ENCODE peak calls at places on chromosomes 3 and 15, in five cellular contexts. One of them, this sample, is unnamed.

GRCh38 chr15:100635406-100636071 is 33.1 kb downstream of the ASB7 start:
- DNase-seq in astrocyte of the spinal cord: no peak
- DNase-seq in NCI-H1417 treated with DMSO at 0.1 percent for 48 hours: no peak
- DNase-seq in Right ventricle myocardium superior: no peak
- DNase-seq in activated CD8-positive, alpha-beta memory T cell treated with anti-CD3 and anti-CD28 coated beads for 1 hour: no peak
- DNase-seq in this sample: no peak

GRCh38 chr3:14524311-14524711 is 15.8 kb downstream of the GRIP2 start:
- DNase-seq in NCI-H1417 treated with DMSO at 0.1 percent for 48 hours: no peak
- DNase-seq in activated CD8-positive, alpha-beta memory T cell treated with anti-CD3 and anti-CD28 coated beads for 1 hour: no peak
- DNase-seq in Right ventricle myocardium superior: peak; percentile 71
- DNase-seq in astrocyte of the spinal cord: no peak
- DNase-seq in this sample: no peak

GRCh38 chr3:23455775-23456174 is 252.6 kb downstream of the UBE2E2 start:
- DNase-seq in activated CD8-positive, alpha-beta memory T cell treated with anti-CD3 and anti-CD28 coated beads for 1 hour: no peak
- DNase-seq in astrocyte of the spinal cord: peak; percentile 63
- DNase-seq in Right ventricle myocardium superior: no peak
- DNase-seq in NCI-H1417 treated with DMSO at 0.1 percent for 48 hours: no peak
- DNase-seq in this sample: no peak

GRCh38 chr3:15633766-15634588 is 32.4 kb downstream of the BTD start:
- DNase-seq in Right ventricle myocardium superior: no peak
- DNase-seq in NCI-H1417 treated with DMSO at 0.1 percent for 48 hours: no peak
- DNase-seq in astrocyte of the spinal cord: peak; percentile 43
- DNase-seq in activated CD8-positive, alpha-beta memory T cell treated with anti-CD3 and anti-CD28 coated beads for 1 hour: no peak
- DNase-seq in this sample: no peak

GRCh38 chr3:59908700-59909099 is 858.9 kb upstream of the CFAP20DC start:
- DNase-seq in astrocyte of the spinal cord: peak; percentile 1
- DNase-seq in activated CD8-positive, alpha-beta memory T cell treated with anti-CD3 and anti-CD28 coated beads for 1 hour: no peak
- DNase-seq in Right ventricle myocardium superior: no peak
- DNase-seq in NCI-H1417 treated with DMSO at 0.1 percent for 48 hours: no peak
- DNase-seq in this sample: no peak

GRCh38 chr15:28115871-28116270 is 16.8 kb upstream of the OCA2 start:
- DNase-seq in astrocyte of the spinal cord: no peak
- DNase-seq in NCI-H1417 treated with DMSO at 0.1 percent for 48 hours: no peak
- DNase-seq in activated CD8-positive, alpha-beta memory T cell treated with anti-CD3 and anti-CD28 coated beads for 1 hour: no peak
- DNase-seq in Right ventricle myocardium superior: no peak
- DNase-seq in this sample: no peak

GRCh38 chr15:46471096-46471495 is 836.3 kb downstream of the SQOR start:
- DNase-seq in Right ventricle myocardium superior: no peak
- DNase-seq in NCI-H1417 treated with DMSO at 0.1 percent for 48 hours: no peak
- DNase-seq in astrocyte of the spinal cord: no peak
- DNase-seq in activated CD8-positive, alpha-beta memory T cell treated with anti-CD3 and anti-CD28 coated beads for 1 hour: no peak
- DNase-seq in this sample: no peak

GRCh38 chr15:73709671-73710070 is 25.5 kb downstream of the CD276 start:
- DNase-seq in NCI-H1417 treated with DMSO at 0.1 percent for 48 hours: no peak
- DNase-seq in Right ventricle myocardium superior: no peak
- DNase-seq in activated CD8-positive, alpha-beta memory T cell treated with anti-CD3 and anti-CD28 coated beads for 1 hour: no peak
- DNase-seq in astrocyte of the spinal cord: no peak
- DNase-seq in this sample: no peak

GRCh38 chr3:48422691-48423090 is 7.2 kb downstream of the PLXNB1 start:
- DNase-seq in activated CD8-positive, alpha-beta memory T cell treated with anti-CD3 and anti-CD28 coated beads for 1 hour: no peak
- DNase-seq in Right ventricle myocardium superior: no peak
- DNase-seq in NCI-H1417 treated with DMSO at 0.1 percent for 48 hours: no peak
- DNase-seq in astrocyte of the spinal cord: no peak
- DNase-seq in this sample: no peak

GRCh38 chr3:128424508-128425069 is 42.1 kb downstream of the DNAJB8 start:
- DNase-seq in astrocyte of the spinal cord: peak; percentile 84
- DNase-seq in Right ventricle myocardium superior: no peak
- DNase-seq in NCI-H1417 treated with DMSO at 0.1 percent for 48 hours: no peak
- DNase-seq in activated CD8-positive, alpha-beta memory T cell treated with anti-CD3 and anti-CD28 coated beads for 1 hour: no peak
- DNase-seq in this sample: no peak

GRCh38 chr3:58004972-58005371 is 3.2 kb upstream of the FLNB start:
- DNase-seq in Right ventricle myocardium superior: no peak
- DNase-seq in NCI-H1417 treated with DMSO at 0.1 percent for 48 hours: no peak
- DNase-seq in activated CD8-positive, alpha-beta memory T cell treated with anti-CD3 and anti-CD28 coated beads for 1 hour: no peak
- DNase-seq in astrocyte of the spinal cord: peak; percentile 67
- DNase-seq in this sample: no peak

GRCh38 chr3:98518816-98519215 is 3.9 kb downstream of the CLDND1 start:
- DNase-seq in astrocyte of the spinal cord: no peak
- DNase-seq in activated CD8-positive, alpha-beta memory T cell treated with anti-CD3 and anti-CD28 coated beads for 1 hour: no peak
- DNase-seq in NCI-H1417 treated with DMSO at 0.1 percent for 48 hours: no peak
- DNase-seq in Right ventricle myocardium superior: no peak
- DNase-seq in this sample: no peak

GRCh38 chr3:31610700-31611275 is 78.1 kb downstream of the STT3B start:
- DNase-seq in astrocyte of the spinal cord: peak; percentile 50
- DNase-seq in Right ventricle myocardium superior: no peak
- DNase-seq in NCI-H1417 treated with DMSO at 0.1 percent for 48 hours: no peak
- DNase-seq in activated CD8-positive, alpha-beta memory T cell treated with anti-CD3 and anti-CD28 coated beads for 1 hour: no peak
- DNase-seq in this sample: peak; percentile 19

GRCh38 chr3:148379763-148380162 is 317.9 kb upstream of the AGTR1 start:
- DNase-seq in Right ventricle myocardium superior: no peak
- DNase-seq in activated CD8-positive, alpha-beta memory T cell treated with anti-CD3 and anti-CD28 coated beads for 1 hour: no peak
- DNase-seq in astrocyte of the spinal cord: peak; percentile 73
- DNase-seq in NCI-H1417 treated with DMSO at 0.1 percent for 48 hours: peak; percentile 40
- DNase-seq in this sample: peak; percentile 82

GRCh38 chr3:43620953-43621405 is 832 bp downstream of the ANO10 start:
- DNase-seq in astrocyte of the spinal cord: peak; percentile 42
- DNase-seq in NCI-H1417 treated with DMSO at 0.1 percent for 48 hours: no peak
- DNase-seq in Right ventricle myocardium superior: no peak
- DNase-seq in activated CD8-positive, alpha-beta memory T cell treated with anti-CD3 and anti-CD28 coated beads for 1 hour: no peak
- DNase-seq in this sample: no peak

GRCh38 chr15:27813139-27813538 is 286.0 kb downstream of the OCA2 start:
- DNase-seq in Right ventricle myocardium superior: no peak
- DNase-seq in activated CD8-positive, alpha-beta memory T cell treated with anti-CD3 and anti-CD28 coated beads for 1 hour: no peak
- DNase-seq in astrocyte of the spinal cord: no peak
- DNase-seq in NCI-H1417 treated with DMSO at 0.1 percent for 48 hours: no peak
- DNase-seq in this sample: no peak

GRCh38 chr3:198113219-198114053 is 153.4 kb downstream of the LMLN start:
- DNase-seq in NCI-H1417 treated with DMSO at 0.1 percent for 48 hours: no peak
- DNase-seq in activated CD8-positive, alpha-beta memory T cell treated with anti-CD3 and anti-CD28 coated beads for 1 hour: no peak
- DNase-seq in Right ventricle myocardium superior: peak; percentile 53
- DNase-seq in astrocyte of the spinal cord: no peak
- DNase-seq in this sample: no peak